ENCODE peak calls at places on chromosomes 4 and X, in four cellular contexts. K is AG09309, N is A549, T is gastrocnemius medialis. F is an unnamed sample.

GRCh38 chr4:13344216-13344615 is 139.9 kb downstream of the RAB28 start:
- DNase-seq in K (no peak), N (no peak), T (no peak), F (no peak)

GRCh38 chrX:15750611-15751159 is 12.6 kb downstream of the CA5B start:
- DNase-seq in K (no peak), N (no peak), T (no peak), F (no peak)

GRCh38 chr4:47120783-47121182 is 89.4 kb downstream of the GABRB1 start:
- DNase-seq in K (no peak), N (no peak), T (no peak), F (no peak)

GRCh38 chr4:141871086-141871485 is 234.7 kb downstream of the IL15 start:
- DNase-seq in K (no peak), N (no peak), T (no peak), F (no peak)

GRCh38 chr4:188986271-188986689 is 847.0 kb downstream of the TRIML1 start:
- DNase-seq in K (peak; percentile 44), N (peak; percentile 13), T (no peak), F (no peak)

GRCh38 chr4:95197353-95197752 is 351.4 kb downstream of the UNC5C start:
- DNase-seq in K (no peak), N (no peak), T (no peak), F (no peak)

GRCh38 chrX:39730671-39731389 is 366.9 kb downstream of the BCOR start:
- DNase-seq in K (peak; percentile 83), N (peak; percentile 72), T (peak; percentile 68), F (peak; percentile 82)

GRCh38 chr4:87007345-87008181 is 72.8 kb downstream of the AFF1 start:
- DNase-seq in K (no peak), N (no peak), T (peak; percentile 61), F (peak; percentile 78)

GRCh38 chrX:150162141-150162540 is 201.0 kb upstream of the MAMLD1 start:
- DNase-seq in K (no peak), N (peak; percentile 18), T (no peak), F (no peak)

GRCh38 chr4:26909369-26909768 is 48.7 kb downstream of the STIM2 start:
- DNase-seq in K (no peak), N (no peak), T (no peak), F (no peak)

GRCh38 chr4:85496933-85497332 is 22.0 kb downstream of the ARHGAP24 start:
- DNase-seq in K (peak; percentile 56), N (no peak), T (no peak), F (no peak)

GRCh38 chr4:1207157-1207470 is 34.7 kb upstream of the SPON2 start:
- DNase-seq in K (no peak), N (no peak), T (peak; percentile 9), F (peak; percentile 35)

GRCh38 chr4:81426770-81427604 is 44.7 kb downstream of the RASGEF1B start:
- DNase-seq in K (no peak), N (no peak), T (no peak), F (no peak)

GRCh38 chrX:134512566-134512965 is 52.6 kb downstream of the HPRT1 start:
- DNase-seq in K (no peak), N (peak; percentile 59), T (no peak), F (no peak)

GRCh38 chrX:114075073-114075673 is 508.7 kb upstream of the HTR2C start:
- DNase-seq in K (no peak), N (no peak), T (no peak), F (no peak)

GRCh38 chr4:26217961-26218676 is 102.7 kb upstream of the RBPJ start:
- DNase-seq in K (no peak), N (no peak), T (no peak), F (peak; percentile 24)

GRCh38 chrX:103565752-103566151 is 19.6 kb upstream of the TCEAL4 start:
- DNase-seq in K (peak; percentile 52), N (no peak), T (no peak), F (no peak)

GRCh38 chr4:14221176-14221575 is 593.7 kb upstream of the BOD1L1 start:
- DNase-seq in K (no peak), N (no peak), T (no peak), F (no peak)

GRCh38 chr4:118745357-118745756 is 60.2 kb downstream of the METTL14 start:
- DNase-seq in K (no peak), N (no peak), T (no peak), F (no peak)

GRCh38 chr4:141802324-141802723 is 165.9 kb downstream of the IL15 start:
- DNase-seq in K (peak; percentile 86), N (no peak), T (no peak), F (no peak)

GRCh38 chr4:34328939-34329338 is 1915.4 kb downstream of the ARAP2 start:
- DNase-seq in K (no peak), N (no peak), T (no peak), F (no peak)

GRCh38 chr4:186216465-186217024 is 10.8 kb upstream of the KLKB1 start:
- DNase-seq in K (no peak), N (no peak), T (no peak), F (no peak)

GRCh38 chrX:143500751-143501150 is 16.5 kb downstream of the SPANXN3 start:
- DNase-seq in K (no peak), N (no peak), T (no peak), F (no peak)

GRCh38 chrX:134636859-134637258 is 21.4 kb downstream of the PLAC1 start:
- DNase-seq in K (peak; percentile 37), N (no peak), T (no peak), F (no peak)

GRCh38 chr4:16916719-16917337 is 18.4 kb upstream of the LDB2 start:
- DNase-seq in K (no peak), N (peak; percentile 15), T (no peak), F (no peak)

GRCh38 chrX:152927858-152928760 is 30.2 kb downstream of the ZNF185 start:
- DNase-seq in K (no peak), N (no peak), T (no peak), F (peak; percentile 32)

GRCh38 chrX:9785252-9785943 is 831 bp upstream of the SHROOM2 start:
- DNase-seq in K (no peak), N (no peak), T (no peak), F (no peak)

GRCh38 chr4:123352240-123352945 is 44.2 kb upstream of the SPRY1 start:
- DNase-seq in K (no peak), N (no peak), T (no peak), F (no peak)

DNA sequence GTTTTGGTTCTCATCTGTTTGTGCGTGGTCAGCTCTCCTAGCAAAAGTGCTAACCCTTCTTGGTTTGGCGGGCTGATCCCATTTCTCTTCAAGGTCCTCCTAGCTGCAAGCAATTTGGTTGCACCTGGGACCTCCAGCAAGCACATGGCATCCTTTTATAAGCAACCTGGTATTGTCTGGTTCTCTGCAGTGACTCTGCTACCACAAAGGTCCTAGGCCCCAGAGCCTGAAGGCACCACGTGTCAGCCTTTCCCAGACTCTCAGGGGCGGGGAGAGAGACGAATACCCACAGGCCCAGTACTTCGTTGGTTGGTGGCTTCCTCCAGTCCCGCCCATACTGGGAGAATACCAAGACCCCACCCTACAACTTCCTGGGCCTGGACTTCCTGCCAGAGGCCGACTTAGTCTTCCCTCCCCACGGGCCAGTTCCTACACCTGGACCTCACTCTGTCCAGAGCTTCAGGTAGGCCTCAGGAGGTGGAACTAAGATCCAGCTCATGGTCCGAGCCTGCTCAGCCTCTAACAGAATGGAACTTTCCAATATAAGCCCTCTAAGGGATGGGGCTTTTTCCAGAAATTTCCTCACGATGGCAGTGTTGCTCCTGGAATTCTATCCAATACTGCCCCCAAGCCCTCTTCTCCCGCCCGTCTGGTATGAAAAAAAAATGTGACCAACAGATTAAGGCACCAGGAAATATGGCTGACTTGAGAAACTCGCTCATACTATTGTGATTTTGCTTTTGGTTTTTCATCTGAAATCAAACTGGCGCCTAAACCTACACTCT is 192.5 kb upstream of the STK26 start:
- DNase-seq in K (peak; percentile 44), N (no peak), T (peak; percentile 32), F (peak; percentile 73)
- TF ChIP-seq CTCF in K (peak; percentile 63), N (peak; percentile 33), T (peak; percentile 73), F (peak; percentile 72)

DNA sequence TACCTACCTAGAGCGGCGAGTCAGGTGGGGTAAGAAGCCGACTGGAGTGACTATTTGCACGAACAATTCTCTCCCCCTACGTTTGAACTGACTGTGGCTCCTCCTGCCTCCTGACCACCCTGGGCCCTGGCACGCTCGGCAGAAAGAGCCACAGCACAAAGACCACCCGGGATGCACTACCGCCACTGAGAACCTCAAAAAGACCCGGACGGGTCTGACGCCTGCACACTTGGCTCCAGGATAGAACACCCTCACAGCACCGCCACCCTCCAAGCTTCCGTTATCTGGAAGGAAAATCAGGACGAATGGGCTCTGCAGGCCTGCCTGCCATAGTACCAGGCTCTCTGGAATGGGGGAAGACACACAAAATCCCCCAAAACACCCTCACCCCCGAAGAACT is 2.2 kb downstream of the LRPAP1 start:
- DNase-seq in K (no peak), N (no peak), T (no peak), F (no peak)
- H3K4me3 ChIP-seq in K (no peak overlapping the region), N (no peak overlapping the region), T (no peak overlapping the region), F (no peak overlapping the region)

GRCh38 chr4:146545102-146545501 is 23.4 kb upstream of the SLC10A7 start:
- DNase-seq in K (no peak), N (peak; percentile 13), T (no peak), F (no peak)
- TF ChIP-seq CTCF in K (peak; percentile 46), N (no peak), T (no peak), F (no peak)

GRCh38 chr4:146648384-146648783 is 9.7 kb downstream of the POU4F2 start:
- DNase-seq in K (no peak), N (no peak), T (no peak), F (no peak)
- H3K4me3 ChIP-seq in K (no peak overlapping the region), N (no peak overlapping the region), T (no peak overlapping the region), F (no peak overlapping the region)

GRCh38 chr4:23966720-23967119 is 76.9 kb upstream of the PPARGC1A start:
- DNase-seq in K (no peak), N (no peak), T (no peak), F (no peak)
- TF ChIP-seq CTCF in K (peak; percentile 21), N (no peak), T (peak; percentile 36), F (peak; percentile 30)

DNA sequence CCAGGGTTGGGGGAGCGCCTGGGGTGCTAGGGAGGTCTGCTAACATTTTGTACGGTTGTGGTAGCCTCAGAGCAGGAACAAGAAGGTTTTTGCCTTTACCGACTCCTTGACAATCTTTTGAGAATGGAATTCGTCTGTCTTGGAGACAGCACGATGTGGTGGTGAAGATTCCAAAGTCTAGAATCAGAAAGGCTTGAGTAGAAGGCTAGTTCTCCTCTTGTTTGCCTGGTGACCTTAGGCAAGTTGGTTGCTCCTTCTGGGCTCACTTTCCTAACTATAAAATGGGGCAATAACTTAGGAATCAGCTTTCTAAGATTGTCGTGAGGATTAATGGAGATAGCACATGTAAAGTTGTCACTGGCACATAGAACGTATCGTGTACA is 741 bp downstream of the FAM47E start:
- DNase-seq in K (no peak), N (no peak), T (no peak), F (no peak)
- H3K4me3 ChIP-seq in K (no peak overlapping the region), N (no peak overlapping the region), T (peak overlapping the region; percentile 65), F (peak overlapping the region; percentile 79)